ENCODE peak calls at places on chromosomes 6 and 20, in ten cellular contexts. B is EL; W is T-cell; N is OCI-LY7; O is stimulated activated naive CD4-positive, alpha-beta T cell treated with Interleukin-2 at 50 U/mL for 16 hours; A is AG04450; Y is Panc1; P is NCI-H446; V is C1 segment of cervical spinal cord; T is HFFc6. S is an unnamed sample.

GRCh38 chr6:110609101-110609500 is 132.7 kb upstream of the SLC22A16 start:
- DNase-seq in B (no peak), W (no peak), N (no peak), O (no peak), A (no peak), Y (no peak), P (peak), V (no peak), T (no peak), S (no peak)

GRCh38 chr20:33704197-33704924 is 15.7 kb downstream of the PXMP4 start:
- DNase-seq in B (no peak), W (no peak), N (no peak), O (no peak), A (no peak), Y (no peak), P (no peak), V (no peak), T (no peak), S (no peak)

GRCh38 chr20:62852196-62852595 is 9.4 kb downstream of the TCFL5 start:
- DNase-seq in B (no peak), W (no peak), N (no peak), O (no peak), A (no peak), Y (no peak), P (no peak), V (no peak), T (no peak), S (no peak)

GRCh38 chr20:63738687-63739128 is 868 bp upstream of the SLC2A4RG start:
- DNase-seq in B (no peak), W (no peak), N (peak), O (peak), A (no peak), Y (no peak), P (peak), V (no peak), T (no peak), S (peak)

GRCh38 chr6:25041676-25042598 is 106.2 kb upstream of the RIPOR2 start:
- DNase-seq in B (no peak), W (peak), N (peak), O (peak), A (no peak), Y (no peak), P (no peak), V (no peak), T (no peak), S (no peak)

GRCh38 chr20:43849496-43850197 is 65.0 kb upstream of the TOX2 start:
- DNase-seq in B (peak), W (no peak), N (no peak), O (no peak), A (peak), Y (no peak), P (no peak), V (no peak), T (peak), S (peak)

GRCh38 chr6:5246870-5247161 is 13.9 kb downstream of the LYRM4 start:
- DNase-seq in B (no peak), W (no peak), N (no peak), O (no peak), A (no peak), Y (no peak), P (no peak), V (no peak), T (no peak), S (no peak)

GRCh38 chr6:135087803-135088202 is 33.2 kb upstream of the HBS1L start:
- DNase-seq in B (no peak), W (no peak), N (no peak), O (no peak), A (no peak), Y (no peak), P (no peak), V (no peak), T (no peak), S (no peak)

GRCh38 chr6:43860285-43860684 is 90.3 kb downstream of the VEGFA start:
- DNase-seq in B (no peak), W (no peak), N (no peak), O (no peak), A (no peak), Y (no peak), P (no peak), V (no peak), T (no peak), S (no peak)

GRCh38 chr6:52718535-52718934 is 44.7 kb downstream of the GSTA2 start:
- DNase-seq in B (peak), W (no peak), N (no peak), O (no peak), A (no peak), Y (no peak), P (no peak), V (no peak), T (peak), S (no peak)

GRCh38 chr20:19943021-19943659 is 74.0 kb upstream of the NAA20 start:
- DNase-seq in B (no peak), W (no peak), N (no peak), O (no peak), A (no peak), Y (no peak), P (no peak), V (no peak), T (no peak), S (no peak)

GRCh38 chr6:14598017-14598864 is 480.7 kb downstream of the CD83 start:
- DNase-seq in B (no peak), W (no peak), N (no peak), O (no peak), A (no peak), Y (no peak), P (no peak), V (no peak), T (no peak), S (no peak)

GRCh38 chr20:51121901-51122412 is 99.0 kb upstream of the KCNG1 start:
- DNase-seq in B (peak), W (no peak), N (no peak), O (no peak), A (no peak), Y (peak), P (no peak), V (no peak), T (peak), S (peak)